ENCODE peak calls at places on chromosomes 5 and 9, in eight cellular contexts. J, L, B, X, O, A, E and R are unnamed samples.

GRCh38 chr9:127311239-127311741 is 46.7 kb downstream of the GARNL3 start:
- DNase-seq in L (peak; percentile 36), O (peak; percentile 74), B (peak; percentile 81), X (peak; percentile 53), J (no peak), A (no peak), E (peak; percentile 81), R (no peak)

GRCh38 chr9:134634667-134635230 is 6.9 kb upstream of the COL5A1 start:
- DNase-seq in J (no peak), A (peak; percentile 5), O (no peak), X (no peak), B (no peak), L (no peak), E (no peak), R (peak; percentile 5)

GRCh38 chr5:23318960-23319359 is 188.4 kb upstream of the PRDM9 start:
- DNase-seq in A (no peak), B (peak; percentile 44), E (no peak), J (no peak), X (no peak), L (no peak), O (no peak), R (no peak)

GRCh38 chr5:58268263-58268662 is 191.6 kb downstream of the PLK2 start:
- DNase-seq in J (no peak), X (no peak), B (no peak), L (no peak), O (no peak), E (no peak), A (no peak), R (no peak)

GRCh38 chr9:93268551-93269314 is 84.8 kb downstream of the WNK2 start:
- DNase-seq in O (no peak), B (no peak), X (peak; percentile 14), L (peak; percentile 15), J (peak; percentile 75), A (no peak), E (peak; percentile 41), R (no peak)

GRCh38 chr9:93673844-93674334 is 97.5 kb downstream of the PHF2 start:
- DNase-seq in O (no peak), L (no peak), B (no peak), X (no peak), A (peak; percentile 13), E (peak; percentile 60), J (no peak), R (peak; percentile 35)

GRCh38 chr9:92289708-92290390 is 3.6 kb downstream of the IARS1 start:
- DNase-seq in X (no peak), J (no peak), E (no peak), A (no peak), B (no peak), L (no peak), O (peak; percentile 73), R (no peak)

GRCh38 chr5:71767661-71768060 is 48.6 kb downstream of the CARTPT start:
- DNase-seq in J (no peak), B (peak; percentile 17), X (no peak), E (no peak), L (no peak), A (no peak), O (peak; percentile 26), R (no peak)

GRCh38 chr9:106639873-106640568 is 222.9 kb upstream of the ZNF462 start:
- DNase-seq in L (no peak), E (no peak), B (no peak), A (no peak), J (no peak), X (no peak), O (no peak), R (no peak)

GRCh38 chr5:127833999-127834953 is 131.1 kb downstream of the CCDC192 start:
- DNase-seq in B (no peak), A (no peak), J (no peak), O (no peak), L (peak; percentile 6), X (no peak), E (no peak), R (no peak)

GRCh38 chr5:142313275-142313674 is 11.5 kb downstream of the SPRY4 start:
- DNase-seq in X (no peak), A (no peak), E (no peak), J (no peak), L (no peak), B (no peak), O (no peak), R (no peak)

GRCh38 chr5:98934581-98934980 is 5.8 kb upstream of the CHD1 start:
- DNase-seq in E (no peak), A (no peak), L (no peak), J (no peak), X (no peak), B (peak; percentile 49), O (peak; percentile 53), R (no peak)

GRCh38 chr9:81562221-81563019 is 126.9 kb downstream of the TLE1 start:
- DNase-seq in L (no peak), E (no peak), A (no peak), J (no peak), X (peak; percentile 35), O (peak; percentile 72), B (peak; percentile 96), R (no peak)

GRCh38 chr5:119527346-119527745 is 75.0 kb downstream of the HSD17B4 start:
- DNase-seq in O (peak; percentile 47), A (no peak), L (no peak), X (no peak), E (no peak), J (no peak), B (peak; percentile 47), R (no peak)

GRCh38 chr5:126641387-126641786 is 40.6 kb downstream of the PHAX start:
- DNase-seq in B (no peak), O (no peak), A (no peak), J (no peak), X (no peak), L (peak; percentile 61), E (no peak), R (no peak)

GRCh38 chr5:76305264-76305663 is 97.8 kb upstream of the IQGAP2 start:
- DNase-seq in B (peak; percentile 46), A (no peak), O (peak; percentile 39), X (no peak), L (no peak), E (no peak), J (no peak), R (no peak)

GRCh38 chr5:78908173-78908901 is 76.8 kb downstream of the ARSB start:
- DNase-seq in O (peak; percentile 66), J (no peak), X (peak; percentile 67), B (no peak), E (peak; percentile 86), A (peak; percentile 81), L (no peak), R (peak; percentile 76)

GRCh38 chr5:112738180-112738560 is 485 bp downstream of the APC start:
- DNase-seq in E (no peak), B (no peak), X (no peak), L (peak; percentile 26), J (peak; percentile 8), O (peak; percentile 16), A (peak; percentile 22), R (peak; percentile 22)

GRCh38 chr5:91352831-91353695 is 30.1 kb downstream of the ARRDC3 start:
- DNase-seq in J (no peak), B (no peak), E (no peak), A (peak; percentile 60), O (no peak), X (no peak), L (no peak), R (no peak)

GRCh38 chr9:90641090-90641489 is 1.5 kb downstream of the DIRAS2 start:
- DNase-seq in O (no peak), X (no peak), B (no peak), E (no peak), A (no peak), L (no peak), J (no peak), R (no peak)

GRCh38 chr9:90645721-90646120 is 3.1 kb upstream of the DIRAS2 start:
- DNase-seq in E (no peak), B (no peak), O (no peak), A (no peak), J (no peak), X (peak; percentile 16), L (peak; percentile 6), R (no peak)

GRCh38 chr9:90647843-90648242 is 5.2 kb upstream of the DIRAS2 start:
- DNase-seq in O (no peak), B (no peak), X (no peak), E (no peak), L (no peak), A (no peak), J (no peak), R (no peak)

GRCh38 chr9:90641868-90642558 is 611 bp downstream of the DIRAS2 start:
- DNase-seq in E (no peak), X (peak; percentile 13), O (peak; percentile 2), J (no peak), L (no peak), A (no peak), B (no peak), R (no peak)

GRCh38 chr9:90642570-90643539 is at the start of gene DIRAS2:
- DNase-seq in A (peak; percentile 81), L (peak; percentile 24), O (peak; percentile 65), E (peak; percentile 65), B (peak; percentile 33), J (peak; percentile 25), X (peak; percentile 84), R (peak; percentile 83)
- TF ChIP-seq CTCF in A (peak; percentile 66), L (no peak), O (peak; percentile 64), E (no peak), B (peak; percentile 41), J (peak; percentile 20), X (peak; percentile 62), R (peak; percentile 27)

GRCh38 chr5:171226096-171226495 is 83.0 kb upstream of the TLX3 start:
- DNase-seq in A (no peak), J (no peak), L (no peak), B (no peak), E (no peak), O (peak; percentile 42), X (no peak), R (no peak)
- TF ChIP-seq CTCF in A (peak; percentile 39), J (no peak), L (no peak), B (peak; percentile 15), E (no peak), O (peak; percentile 60), X (peak; percentile 37), R (no peak)

GRCh38 chr5:82597437-82597836 is 319.3 kb upstream of the RPS23 start:
- DNase-seq in X (no peak), B (no peak), L (no peak), E (no peak), A (no peak), J (no peak), O (no peak), R (no peak)
- TF ChIP-seq CTCF in X (no peak), B (no peak), L (peak; percentile 18), E (no peak), A (peak; percentile 55), J (no peak), O (peak; percentile 39), R (peak; percentile 22)

DNA sequence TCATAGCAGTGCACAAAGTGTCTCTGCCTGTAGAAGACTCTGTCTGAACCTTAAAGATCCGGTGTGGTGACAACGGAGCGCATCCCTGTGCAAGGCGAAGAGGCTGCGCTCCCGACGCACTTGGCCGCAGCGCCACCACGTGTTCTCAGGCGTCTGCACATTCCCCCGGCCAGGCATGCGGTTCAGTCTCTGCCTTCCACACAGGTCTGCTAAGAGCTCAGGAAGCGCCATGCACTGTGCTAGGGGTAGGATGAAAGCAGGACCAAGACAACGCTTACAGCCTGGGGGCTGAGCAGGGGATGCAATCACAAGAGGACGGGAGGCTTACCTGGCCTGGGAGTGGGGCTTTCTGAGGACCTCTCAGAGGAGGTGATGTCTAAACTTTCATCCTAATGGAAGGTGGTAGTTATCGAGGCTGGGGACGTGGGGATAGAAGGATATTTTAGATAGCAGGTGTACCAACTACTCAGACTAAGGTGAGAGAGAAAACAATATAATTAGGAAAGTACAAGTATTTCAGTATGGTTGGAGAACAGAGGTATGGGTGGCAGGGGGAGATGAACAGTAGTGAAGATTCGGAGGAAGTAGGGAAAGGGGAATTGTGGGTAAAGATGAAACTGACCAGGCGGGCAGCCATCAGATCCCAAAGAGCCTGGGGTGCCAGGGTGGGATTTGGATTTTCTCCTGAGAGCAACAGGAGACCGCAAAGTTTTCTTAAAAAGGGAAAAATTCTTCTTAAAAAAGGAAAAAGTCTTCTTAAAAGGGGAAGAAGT is 13.3 kb downstream of the CAPSL start:
- DNase-seq in B (peak; percentile 81), X (peak; percentile 85), J (peak; percentile 68), O (peak; percentile 81), L (peak; percentile 89), E (no peak), A (peak; percentile 59), R (peak; percentile 81)
- TF ChIP-seq CTCF in B (peak; percentile 88), X (peak; percentile 86), J (peak; percentile 93), O (peak; percentile 80), L (peak; percentile 82), E (no peak), A (peak; percentile 63), R (peak; percentile 28)